ENCODE peak calls at places on chromosome 11, in four cellular contexts. S, K, I and H are unnamed samples.

GRCh38 chr11:22703040-22703439 is 36.6 kb downstream of the GAS2 start:
- DNase-seq in K (no peak), S (peak), I (no peak), H (peak)

GRCh38 chr11:116232364-116232801 is 540.4 kb downstream of the BUD13 start:
- DNase-seq in S (no peak), I (no peak), K (no peak), H (no peak)

GRCh38 chr11:131944709-131945108 is 574.3 kb downstream of the NTM start:
- DNase-seq in I (no peak), K (no peak), S (peak), H (no peak)

GRCh38 chr11:75280227-75280671 is 39.7 kb downstream of the TPBGL start:
- DNase-seq in I (peak), S (peak), K (peak), H (peak)

GRCh38 chr11:64745219-64745522 is 1.2 kb upstream of the RASGRP2 start:
- DNase-seq in S (no peak), I (peak), K (peak), H (no peak)

GRCh38 chr11:61061081-61061826 is 41.0 kb upstream of the CD5 start:
- DNase-seq in K (no peak), I (peak), S (peak), H (peak)

GRCh38 chr11:134207538-134208239 is 16.1 kb downstream of the NCAPD3 start:
- DNase-seq in K (no peak), S (peak), I (peak), H (no peak)

GRCh38 chr11:88246680-88247079 is 71.4 kb upstream of the RAB38 start:
- DNase-seq in I (no peak), K (peak), S (peak), H (no peak)

GRCh38 chr11:92357344-92357743 is 132.7 kb downstream of the FAT3 start:
- DNase-seq in I (no peak), K (no peak), S (no peak), H (no peak)

GRCh38 chr11:11148598-11148997 is 204.5 kb downstream of the CSNK2A3 start:
- DNase-seq in K (no peak), I (no peak), S (no peak), H (no peak)

GRCh38 chr11:11143849-11144248 is 209.2 kb downstream of the CSNK2A3 start:
- DNase-seq in K (no peak), S (no peak), I (no peak), H (no peak)

GRCh38 chr11:11149671-11150459 is 203.2 kb downstream of the CSNK2A3 start:
- DNase-seq in K (peak), S (no peak), I (peak), H (no peak)

GRCh38 chr11:11146830-11147229 is 206.2 kb downstream of the CSNK2A3 start:
- DNase-seq in S (no peak), K (peak), I (no peak), H (no peak)

GRCh38 chr11:11148104-11148509 is 204.9 kb downstream of the CSNK2A3 start:
- DNase-seq in K (peak), S (peak), I (peak), H (no peak)
- TF ChIP-seq CTCF in K (peak), S (peak), I (no peak), H (no peak)

GRCh38 chr11:62125881-62126280 is 2.1 kb downstream of the INCENP start:
- DNase-seq in K (peak), I (no peak), S (no peak), H (no peak)

GRCh38 chr11:62122076-62122475 is 1.7 kb upstream of the INCENP start:
- DNase-seq in I (no peak), S (no peak), K (no peak), H (no peak)

GRCh38 chr11:62125316-62125715 is 1.5 kb downstream of the INCENP start:
- DNase-seq in I (peak), K (peak), S (no peak), H (no peak)

GRCh38 chr11:62124186-62125113 is 639 bp downstream of the INCENP start:
- DNase-seq in K (peak), S (peak), I (peak), H (peak)

DNA sequence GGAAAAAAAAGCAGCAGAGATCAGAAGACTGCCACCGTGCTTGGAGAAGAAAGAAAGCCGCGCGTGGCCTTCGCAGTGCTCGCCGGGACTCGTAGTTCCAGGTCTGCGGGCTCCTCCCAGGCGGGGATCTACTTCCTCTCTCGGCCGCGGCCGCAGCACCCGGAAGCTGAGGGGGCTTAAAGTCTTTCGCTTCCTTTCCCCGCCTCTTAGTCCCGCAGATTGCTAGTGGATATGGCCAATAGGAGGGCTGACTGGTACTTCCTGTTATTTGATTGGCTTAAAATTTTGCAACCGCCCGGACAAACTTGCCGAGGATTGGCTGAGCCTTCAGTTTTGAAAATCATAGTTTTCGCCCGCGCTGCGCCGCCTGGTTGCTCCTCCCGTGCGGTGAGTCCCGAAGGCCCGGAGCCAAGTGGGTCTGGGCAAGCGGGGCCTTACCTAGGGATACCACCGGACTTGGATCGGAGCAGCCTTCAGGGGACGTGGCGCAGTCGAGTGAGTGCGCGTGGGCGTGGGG is at the start of gene INCENP:
- DNase-seq in S (peak), I (peak), K (peak), H (peak)
- TF ChIP-seq CTCF in S (no peak), I (no peak), K (no peak), H (no peak)

DNA sequence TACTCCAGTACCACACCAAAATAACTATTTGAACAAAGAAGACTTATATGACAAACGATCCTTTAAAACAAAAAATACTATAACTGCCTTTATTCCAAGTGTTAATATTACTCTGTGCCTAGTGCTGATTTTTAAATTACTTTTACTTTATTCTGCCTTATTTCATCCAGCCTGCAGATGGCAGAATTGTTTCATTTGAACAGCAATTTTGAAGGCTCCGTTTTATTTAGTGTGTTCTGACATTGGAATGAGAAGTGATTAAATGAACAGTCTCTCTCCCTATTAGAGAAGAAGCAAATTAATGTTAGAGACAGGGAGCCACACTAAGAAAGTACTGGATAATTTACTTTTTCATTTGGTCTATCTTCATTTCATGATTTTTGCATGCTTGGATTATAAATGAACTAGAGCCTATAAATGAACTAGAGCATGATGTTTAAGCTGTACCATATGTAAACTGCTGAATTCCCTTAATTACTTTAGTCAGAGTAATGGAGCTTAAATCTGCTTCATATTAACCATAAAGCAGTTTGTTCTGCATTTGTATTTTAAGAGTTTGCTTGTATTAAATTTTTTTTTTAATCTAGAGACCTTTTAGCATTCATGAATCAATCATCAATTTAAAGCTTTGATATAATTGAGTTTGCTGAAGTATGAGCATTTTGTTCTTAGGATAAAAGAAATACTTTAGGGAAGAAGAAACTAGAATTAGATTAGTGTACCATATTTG is 9.8 kb downstream of the PDHX start:
- DNase-seq in S (peak), K (peak), I (peak), H (peak)
- TF ChIP-seq CTCF in S (peak), K (peak), I (peak), H (peak)

GRCh38 chr11:47495856-47496217 is 46.9 kb upstream of the RAPSN start:
- DNase-seq in I (no peak), K (no peak), S (no peak), H (no peak)

GRCh38 chr11:47494996-47495855 is 46.3 kb upstream of the RAPSN start:
- DNase-seq in S (peak), I (no peak), K (no peak), H (no peak)

GRCh38 chr11:47498584-47499152 is 49.7 kb upstream of the RAPSN start:
- DNase-seq in K (no peak), S (no peak), I (no peak), H (no peak)

GRCh38 chr11:47498149-47498548 is 49.2 kb upstream of the RAPSN start:
- DNase-seq in I (no peak), K (no peak), S (no peak), H (no peak)

GRCh38 chr11:47496808-47497207 is 47.9 kb upstream of the RAPSN start:
- DNase-seq in S (no peak), I (no peak), K (no peak), H (no peak)
- TF ChIP-seq CTCF in S (no peak), I (no peak), K (no peak), H (no peak)

GRCh38 chr11:127003260-127003981 is 2.9 kb upstream of the KIRREL3 start:
- DNase-seq in K (peak), S (no peak), I (peak), H (peak)
- TF ChIP-seq CTCF in K (peak), S (peak), I (peak), H (peak)